ENCODE peak calls at places on chromosomes 4 and X, in four cellular contexts. K is astrocyte, N is endodermal cell, L is fibroblast of lung. J is an unnamed sample. For H3K4me1, the result is how much of the 10 kb centered on the place peaks cover.

GRCh38 chr4:109472343-109472761 is 38.7 kb downstream of the SEC24B start:
- DNase-seq in K (peak), N (no peak), L (peak), J (no peak)

GRCh38 chr4:52718123-52718522 is 33.1 kb downstream of the ERVMER34-1 start:
- DNase-seq in K (peak), N (no peak), L (peak), J (no peak)

GRCh38 chrX:71181558-71181909 is 36.9 kb downstream of the NLGN3 start:
- DNase-seq in K (no peak), N (peak), L (no peak), J (peak)

GRCh38 chrX:107205770-107206696 is at the start of the genes DNAAF6 and NUP62CL:
- DNase-seq in K (peak), N (peak), L (peak), J (peak)

GRCh38 chrX:64894454-64895038 is 81.7 kb downstream of the ZC4H2 start:
- DNase-seq in K (no peak), N (peak), L (no peak), J (no peak)

GRCh38 chr4:168654206-168655174 is 157.6 kb downstream of the PALLD start:
- DNase-seq in K (no peak), N (peak), L (no peak), J (no peak)

GRCh38 chr4:162461952-162462351 is 298.2 kb upstream of the FSTL5 start:
- DNase-seq in K (no peak), N (no peak), L (no peak), J (no peak)

GRCh38 chrX:148540114-148540513 is 39.7 kb downstream of the AFF2 start:
- DNase-seq in K (no peak), N (no peak), L (no peak), J (no peak)

GRCh38 chrX:130103605-130104004 is 6.7 kb downstream of the ELF4 start:
- DNase-seq in K (no peak), N (no peak), L (no peak), J (no peak)

GRCh38 chrX:74535633-74536141 is 78.7 kb downstream of the RLIM start:
- DNase-seq in K (peak), N (peak), L (peak), J (peak)

GRCh38 chr4:57291911-57292310 is 181.7 kb upstream of the IGFBP7 start:
- DNase-seq in K (peak), N (no peak), L (no peak), J (no peak)

GRCh38 chrX:69305333-69306062 is 140.2 kb upstream of the PJA1 start:
- DNase-seq in K (no peak), N (peak), L (no peak), J (no peak)

GRCh38 chr4:130747842-130748241 is 1651.9 kb downstream of the C4orf33 start:
- DNase-seq in K (no peak), N (no peak), L (peak), J (no peak)

DNA sequence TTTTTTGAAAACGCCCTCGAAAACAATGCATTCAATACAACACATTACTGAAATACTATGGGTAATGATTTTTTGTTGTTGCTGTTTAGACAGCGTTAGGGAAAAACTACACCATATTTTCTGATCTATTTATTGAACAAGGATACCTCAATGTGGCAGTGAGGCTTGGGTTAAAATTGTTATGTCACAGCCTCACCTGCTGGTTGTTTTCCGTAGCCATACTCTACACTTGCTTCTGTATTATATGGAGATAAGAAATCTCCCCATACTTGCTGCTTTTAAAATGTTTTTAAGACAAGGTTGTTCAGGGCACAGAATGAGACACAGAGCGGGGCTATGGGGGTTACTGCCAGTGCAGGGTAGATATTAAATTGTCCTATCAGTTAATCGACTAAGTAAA is 221.6 kb upstream of the FTHL17 start:
- DNase-seq in K (no peak), N (no peak), L (no peak), J (no peak)
- TF ChIP-seq CTCF in K (no peak), N (peak), L (no peak), J (no peak)

DNA sequence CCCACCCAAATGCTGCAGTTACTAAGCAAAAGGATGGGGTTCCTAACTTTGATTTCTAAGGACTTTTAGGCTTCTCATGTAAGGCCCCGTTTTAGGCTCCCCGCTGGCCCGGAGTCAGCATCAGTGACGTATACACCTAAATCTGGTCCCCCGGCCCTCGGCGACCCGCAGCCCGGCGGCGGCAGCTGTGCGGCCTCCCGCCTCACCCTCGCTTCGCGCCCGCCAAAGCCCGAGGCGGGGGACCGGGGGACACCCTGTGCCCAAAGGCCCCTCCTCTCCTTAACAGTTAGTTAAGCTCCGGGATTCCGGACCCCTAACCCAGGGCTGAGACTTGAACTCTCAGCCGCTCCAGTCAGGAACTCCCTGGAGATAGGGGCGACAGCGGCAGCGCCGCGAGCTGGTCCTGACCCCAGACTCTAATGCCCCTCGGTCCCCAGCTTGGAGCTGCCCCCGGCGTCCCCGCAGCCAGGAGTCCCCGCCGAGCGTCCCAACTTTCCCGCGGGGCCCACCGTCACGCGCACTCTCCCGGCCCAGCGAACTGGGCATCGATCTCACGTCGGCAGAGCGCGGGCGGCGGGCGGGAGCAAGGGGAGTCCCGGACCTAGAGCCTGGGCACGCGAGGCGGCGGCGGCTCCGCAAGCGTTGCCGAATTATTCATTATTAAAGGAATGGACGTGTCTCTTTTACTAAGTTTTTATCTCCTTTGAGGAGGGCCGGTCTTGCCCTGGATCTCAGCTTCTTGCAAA is 1.5 kb upstream of the NR3C2 start:
- DNase-seq in K (no peak), N (peak), L (no peak), J (peak)
- H3K4me1 ChIP-seq in K (under half), N (under half), L (under half), J (under half)

GRCh38 chr4:39715788-39716187 is 17.9 kb downstream of the UBE2K start:
- DNase-seq in K (no peak), N (no peak), L (no peak), J (no peak)

GRCh38 chr4:39721788-39722187 is 23.9 kb downstream of the UBE2K start:
- DNase-seq in K (no peak), N (no peak), L (no peak), J (no peak)

GRCh38 chr4:39719804-39720580 is 22.1 kb downstream of the UBE2K start:
- DNase-seq in K (peak), N (no peak), L (no peak), J (no peak)

GRCh38 chr4:39716356-39716755 is 18.4 kb downstream of the UBE2K start:
- DNase-seq in K (no peak), N (no peak), L (no peak), J (no peak)

GRCh38 chr4:39718366-39719323 is 20.7 kb downstream of the UBE2K start:
- DNase-seq in K (no peak), N (no peak), L (no peak), J (no peak)
- H3K4me3 ChIP-seq in K (no peak), N (no peak), L (no peak), J (no peak)

GRCh38 chr4:172892300-172892699 is 276.3 kb upstream of the GALNT7 start:
- DNase-seq in K (no peak), N (peak), L (peak), J (no peak)
- TF ChIP-seq CTCF in K (peak), N (peak), L (peak), J (no peak)

DNA sequence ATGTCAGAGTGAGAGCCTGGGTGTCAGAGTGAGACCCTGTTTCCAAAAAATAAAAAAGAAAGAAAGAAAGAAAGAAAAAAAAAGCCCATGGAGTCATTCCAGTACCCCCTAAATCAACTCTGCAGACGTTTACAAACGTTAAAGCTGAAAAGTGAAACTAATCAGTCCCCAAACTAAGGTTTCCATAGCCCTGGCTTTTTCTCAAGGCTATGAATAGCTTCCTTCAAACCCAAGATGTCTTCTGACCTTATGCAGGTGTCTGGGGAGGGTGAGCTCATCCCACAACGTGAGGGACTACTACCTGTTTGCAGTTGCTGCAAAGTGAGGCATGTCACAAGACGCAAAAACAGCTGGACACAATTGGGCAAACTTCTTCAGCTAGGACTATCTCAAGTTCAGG is 144.0 kb downstream of the SH3KBP1 start:
- DNase-seq in K (no peak), N (no peak), L (no peak), J (no peak)
- H3K4me1 ChIP-seq in K (under half), N (under half), L (under half), J (under half)

GRCh38 chr4:82905205-82905604 is 4.7 kb downstream of the THAP9 start:
- DNase-seq in K (peak), N (no peak), L (no peak), J (no peak)
- H3K4me3 ChIP-seq in K (peak), N (no peak), L (no peak), J (no peak)

DNA sequence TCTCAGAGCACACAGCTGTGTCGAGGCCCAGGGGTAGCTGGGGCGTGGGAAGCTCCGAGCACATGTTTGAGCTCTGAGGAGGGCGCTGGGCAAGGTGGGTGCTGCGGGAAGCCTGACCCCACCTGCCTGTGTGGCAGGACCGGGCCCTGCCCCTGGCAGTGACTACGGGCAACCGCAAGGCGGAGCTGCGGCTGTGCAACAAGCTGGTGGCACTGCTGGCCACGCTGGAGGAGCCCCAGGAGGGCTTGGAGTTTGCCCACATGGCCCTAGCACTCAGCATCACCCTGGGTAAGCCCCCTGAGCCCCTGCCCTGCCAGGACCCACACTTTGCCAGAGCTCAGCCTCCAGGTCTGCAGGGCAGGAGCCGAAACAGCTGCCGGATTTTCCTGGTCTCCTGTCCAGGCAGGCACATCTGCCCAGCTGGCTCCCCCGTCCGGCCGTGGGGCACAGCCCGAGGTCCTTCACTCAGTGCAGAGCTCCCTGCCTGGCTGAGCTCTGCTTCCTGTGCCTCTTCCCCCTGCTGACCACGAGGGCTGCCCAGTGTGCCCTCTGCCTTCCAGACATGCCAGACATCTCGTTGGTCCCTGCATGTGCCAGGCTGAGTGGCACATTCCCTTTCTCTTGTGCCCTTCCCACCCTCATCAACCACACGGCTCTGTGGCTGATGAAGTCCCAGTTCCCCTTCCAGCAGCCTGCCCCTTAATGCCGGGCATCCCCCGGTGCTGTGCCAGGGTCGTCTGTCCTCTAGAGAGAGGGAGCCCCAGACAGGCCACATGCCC is 33.2 kb upstream of the HTRA3 start:
- DNase-seq in K (no peak), N (no peak), L (no peak), J (no peak)
- TF ChIP-seq CTCF in K (no peak), N (no peak), L (no peak), J (no peak)

GRCh38 chrX:101764538-101764937 is 104.9 kb upstream of the ARMCX2 start:
- DNase-seq in K (no peak), N (no peak), L (no peak), J (no peak)

DNA sequence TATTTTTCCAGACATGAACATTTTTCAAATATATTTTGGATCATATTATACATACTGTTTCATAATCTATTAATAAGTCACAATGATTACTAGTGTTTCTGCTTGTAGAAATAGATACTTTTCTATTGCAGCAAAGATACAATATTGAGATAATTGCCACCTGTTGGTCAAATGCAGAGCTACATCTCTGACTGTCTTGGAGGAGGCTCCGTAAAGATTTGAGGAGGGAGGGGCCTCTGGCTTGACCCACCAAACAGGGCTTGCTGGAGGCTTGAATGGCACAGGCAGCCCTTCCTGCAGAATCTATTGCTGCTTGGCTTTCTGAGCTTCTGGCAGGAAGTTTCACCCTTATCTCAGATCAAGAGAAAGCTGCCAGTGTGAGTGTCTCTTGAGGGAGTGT is 99.3 kb upstream of the ARMCX2 start:
- DNase-seq in K (peak), N (peak), L (peak), J (no peak)
- H3K4me1 ChIP-seq in K (under half), N (under half), L (under half), J (under half)

J was measured in pancreas.